ENCODE peak calls at places on chromosomes 13 and 19, in seven cellular contexts. N is T-helper 2 cell; M is stimulated activated CD8-positive, alpha-beta memory T cell treated with anti-CD3 and anti-CD28 coated beads, Interleukin-4, amount 100 ng/mL, for 1 hour; G is sciatic nerve; E is head of caudate nucleus; F is KBM-7; A is NCI-H1105. V is an unnamed sample.
A peak's percentile ranks its signal among the peaks of the same experiment; 100 is the strongest.

GRCh38 chr13:100208596-100208995 is 119.7 kb downstream of the PCCA start:
- DNase-seq in N (no peak), M (no peak), G (no peak), E (no peak), F (no peak), A (no peak), V (no peak)

GRCh38 chr13:104253063-104253680 is 1187.0 kb upstream of the SLC10A2 start:
- DNase-seq in N (no peak), M (no peak), G (no peak), E (no peak), F (no peak), A (peak; percentile 17), V (no peak)

GRCh38 chr19:35247526-35248309 is 1.1 kb upstream of the LSR start:
- DNase-seq in N (peak; percentile 39), M (no peak), G (no peak), E (no peak), F (no peak), A (peak; percentile 89), V (no peak)

GRCh38 chr19:1089126-1089771 is 5.9 kb downstream of the POLR2E start:
- DNase-seq in N (no peak), M (no peak), G (no peak), E (no peak), F (no peak), A (no peak), V (no peak)

GRCh38 chr13:113638806-113639205 is 19.2 kb downstream of the ATP4B start:
- DNase-seq in N (no peak), M (no peak), G (peak; percentile 26), E (no peak), F (no peak), A (no peak), V (no peak)

GRCh38 chr19:49690656-49691242 is at the start of gene CPT1C:
- DNase-seq in N (peak; percentile 58), M (no peak), G (peak; percentile 85), E (peak; percentile 91), F (no peak), A (peak; percentile 96), V (no peak)

GRCh38 chr13:68257111-68257842 is 1027.1 kb upstream of the PCDH9 start:
- DNase-seq in N (no peak), M (no peak), G (no peak), E (no peak), F (no peak), A (no peak), V (no peak)

GRCh38 chr19:31500921-31501320 is 151.7 kb upstream of the TSHZ3 start:
- DNase-seq in N (no peak), M (no peak), G (no peak), E (peak; percentile 5), F (no peak), A (no peak), V (no peak)

GRCh38 chr19:4057913-4058695 is 8.6 kb downstream of the ZBTB7A start:
- DNase-seq in N (no peak), M (no peak), G (peak; percentile 90), E (peak; percentile 57), F (no peak), A (no peak), V (peak; percentile 90)

GRCh38 chr13:96958286-96958891 is 35.9 kb downstream of the OXGR1 start:
- DNase-seq in N (no peak), M (no peak), G (no peak), E (peak; percentile 34), F (peak; percentile 33), A (peak; percentile 21), V (peak; percentile 12)

GRCh38 chr13:107291875-107292274 is 723.9 kb upstream of the ARGLU1 start:
- DNase-seq in N (no peak), M (no peak), G (no peak), E (no peak), F (no peak), A (no peak), V (no peak)

GRCh38 chr13:33453911-33454310 is 168.4 kb upstream of the STARD13 start:
- DNase-seq in N (no peak), M (no peak), G (no peak), E (no peak), F (no peak), A (no peak), V (no peak)

GRCh38 chr13:77511552-77511951 is 24.0 kb upstream of the SCEL start:
- DNase-seq in N (no peak), M (no peak), G (no peak), E (no peak), F (no peak), A (no peak), V (no peak)

GRCh38 chr13:20812890-20813289 is 39.1 kb upstream of the EEF1AKMT1 start:
- DNase-seq in N (no peak), M (no peak), G (no peak), E (no peak), F (no peak), A (no peak), V (no peak)

GRCh38 chr13:45936621-45937020 is 85.1 kb upstream of the SIAH3 start:
- DNase-seq in N (no peak), M (no peak), G (no peak), E (no peak), F (no peak), A (no peak), V (no peak)

GRCh38 chr19:34793562-34793961 is 20.5 kb upstream of the ZNF599 start:
- DNase-seq in N (no peak), M (no peak), G (no peak), E (no peak), F (no peak), A (no peak), V (no peak)

GRCh38 chr13:111037838-111038397 is 77.2 kb upstream of the ARHGEF7 start:
- DNase-seq in N (no peak), M (no peak), G (no peak), E (no peak), F (no peak), A (no peak), V (no peak)

V was measured in NCI-H460.